ENCODE peak calls at places on chromosomes 3 and 15, in six cellular contexts. W is sigmoid colon, J is gastrocnemius medialis, V is heart left ventricle, H is IMR-90, S is pancreas. M is an unnamed sample.

GRCh38 chr3:103919327-103919726 is 1447.4 kb upstream of the ALCAM start:
- DNase-seq in V (no peak), S (no peak), J (no peak), H (no peak), W (no peak), M (no peak)

GRCh38 chr3:139846729-139847128 is 88.3 kb upstream of the CLSTN2 start:
- DNase-seq in W (no peak), J (no peak), H (no peak), V (no peak), S (no peak), M (no peak)

GRCh38 chr3:32483772-32484171 is 18.9 kb downstream of the CMTM6 start:
- DNase-seq in V (no peak), H (no peak), S (no peak), W (no peak), J (no peak), M (no peak)

GRCh38 chr15:58707397-58707796 is 42.1 kb downstream of the ADAM10 start:
- DNase-seq in V (no peak), W (no peak), S (no peak), J (no peak), H (no peak), M (no peak)

GRCh38 chr3:190158261-190158660 is 37.6 kb upstream of the P3H2 start:
- DNase-seq in V (no peak), H (no peak), S (no peak), W (no peak), J (no peak), M (no peak)

GRCh38 chr15:87687176-87687890 is 569.2 kb downstream of the NTRK3 start:
- DNase-seq in W (no peak), V (no peak), J (no peak), H (no peak), S (no peak), M (no peak)

GRCh38 chr3:186283651-186284445 is 78.2 kb downstream of the DGKG start:
- DNase-seq in J (no peak), V (no peak), W (no peak), S (no peak), H (peak; percentile 59), M (peak; percentile 49)

GRCh38 chr3:108132727-108133373 is 42.0 kb upstream of the CD47 start:
- DNase-seq in W (no peak), S (no peak), V (no peak), J (no peak), H (peak; percentile 78), M (peak; percentile 79)

GRCh38 chr3:51224843-51225242 is 160.2 kb upstream of the MANF start:
- DNase-seq in J (no peak), S (no peak), H (no peak), V (no peak), W (no peak), M (no peak)

GRCh38 chr3:78798266-78798832 is 969.4 kb downstream of the ROBO1 start:
- DNase-seq in V (no peak), S (no peak), J (no peak), H (no peak), W (no peak), M (no peak)

GRCh38 chr3:196868297-196868661 is 559 bp downstream of the SENP5 start:
- DNase-seq in V (no peak), J (no peak), S (no peak), W (no peak), H (peak; percentile 9), M (peak; percentile 44)

GRCh38 chr3:157239082-157239704 is 79.2 kb upstream of the CCNL1 start:
- DNase-seq in S (peak; percentile 68), J (peak; percentile 10), W (peak; percentile 77), H (peak; percentile 55), V (peak; percentile 58), M (no peak)

GRCh38 chr3:10553586-10554235 is 48.3 kb upstream of the ATP2B2 start:
- DNase-seq in H (no peak), W (peak; percentile 38), V (no peak), J (no peak), S (no peak), M (no peak)

GRCh38 chr3:77412591-77412990 is 372.7 kb downstream of the ROBO2 start:
- DNase-seq in J (no peak), H (no peak), W (no peak), V (no peak), S (no peak), M (peak; percentile 86)

GRCh38 chr3:63559884-63560283 is 92.6 kb upstream of the SNTN start:
- DNase-seq in H (no peak), S (no peak), J (no peak), V (no peak), W (no peak), M (no peak)

GRCh38 chr3:9347086-9347485 is 15.8 kb upstream of the THUMPD3 start:
- DNase-seq in S (no peak), W (no peak), J (no peak), V (no peak), H (peak; percentile 69), M (peak; percentile 44)

GRCh38 chr3:178982138-178982537 is 89.5 kb downstream of the ZMAT3 start:
- DNase-seq in W (no peak), J (no peak), H (peak; percentile 44), S (no peak), V (no peak), M (no peak)

GRCh38 chr3:147392083-147392916 is 14.0 kb downstream of the ZIC4 start:
- DNase-seq in H (no peak), S (no peak), V (no peak), W (peak; percentile 56), J (peak; percentile 52), M (no peak)

GRCh38 chr3:139935866-139936817 is 1.2 kb downstream of the CLSTN2 start:
- DNase-seq in S (peak; percentile 45), V (peak; percentile 27), H (no peak), J (no peak), W (peak; percentile 72), M (peak; percentile 34)

GRCh38 chr3:132343018-132343612 is 25.9 kb downstream of the ACP3 start:
- DNase-seq in H (peak; percentile 66), V (peak; percentile 23), S (no peak), J (no peak), W (no peak), M (no peak)

GRCh38 chr15:48644827-48645557 is 517 bp downstream of the FBN1 start:
- DNase-seq in H (peak; percentile 62), S (peak; percentile 19), J (no peak), W (peak; percentile 69), V (peak; percentile 55), M (peak; percentile 36)

GRCh38 chr15:38054488-38054887 is 120.0 kb downstream of the TMCO5A start:
- DNase-seq in V (no peak), W (no peak), H (peak; percentile 81), J (no peak), S (no peak), M (peak; percentile 47)

GRCh38 chr3:163491714-163492113 is 1586.6 kb downstream of the SI start:
- DNase-seq in V (no peak), H (no peak), S (no peak), J (no peak), W (no peak), M (no peak)

DNA sequence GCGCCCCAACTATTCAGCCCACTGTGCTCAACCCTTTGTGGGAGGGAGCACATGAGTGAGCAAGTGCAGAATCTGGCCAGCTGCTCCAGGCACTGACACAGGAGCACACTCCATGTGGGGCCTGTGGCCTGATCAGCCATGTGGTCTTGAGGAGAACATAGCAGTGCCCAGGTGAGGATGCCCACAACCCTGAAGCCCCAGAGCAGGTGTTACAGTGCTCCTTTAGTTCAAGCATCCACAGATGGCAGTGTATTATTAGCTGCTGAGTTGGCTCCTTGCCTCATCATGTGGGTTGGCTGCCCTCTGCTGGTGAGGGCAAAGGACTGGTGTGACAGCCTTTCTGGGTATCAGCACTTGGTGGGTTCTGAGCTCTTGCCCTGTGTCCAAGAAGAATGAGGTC is 1588.2 kb downstream of the SI start:
- DNase-seq in W (no peak), S (peak; percentile 52), J (no peak), V (no peak), H (no peak), M (peak; percentile 7)
- TF ChIP-seq CTCF in W (peak; percentile 16), S (no peak), J (no peak), V (no peak), H (peak; percentile 16), M (peak; percentile 53)

GRCh38 chr3:184783309-184783708 is 28.7 kb upstream of the VPS8 start:
- DNase-seq in W (no peak), S (no peak), J (no peak), V (no peak), H (peak; percentile 38), M (no peak)

GRCh38 chr3:184781801-184782200 is 30.2 kb upstream of the VPS8 start:
- DNase-seq in H (no peak), W (no peak), S (no peak), J (no peak), V (no peak), M (no peak)

GRCh38 chr3:184786271-184787010 is 25.5 kb upstream of the VPS8 start:
- DNase-seq in H (peak; percentile 92), V (peak; percentile 56), S (no peak), J (peak; percentile 29), W (peak; percentile 81), M (no peak)

GRCh38 chr3:184785856-184786255 is 26.1 kb upstream of the VPS8 start:
- DNase-seq in J (no peak), W (no peak), S (no peak), V (no peak), H (no peak), M (no peak)

DNA sequence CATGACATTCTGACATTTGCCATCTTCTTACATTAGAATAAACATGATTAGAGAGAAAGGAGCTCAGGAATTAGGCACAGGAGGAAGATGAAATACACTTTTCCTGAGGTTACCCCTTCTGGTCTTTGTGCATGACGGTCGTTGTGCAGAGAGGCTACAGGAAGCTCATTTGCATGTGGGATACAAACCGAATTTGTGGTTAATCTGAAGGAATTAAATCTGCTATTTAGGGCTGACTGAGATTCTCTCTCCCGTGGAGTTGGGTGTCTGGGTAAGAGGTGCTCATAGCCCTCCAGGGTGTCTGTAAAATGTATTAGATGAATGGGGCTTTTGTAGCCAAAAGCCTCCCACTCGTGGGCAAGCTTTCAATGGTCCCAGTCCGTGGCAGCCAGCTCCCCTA is 26.9 kb upstream of the VPS8 start:
- DNase-seq in V (no peak), S (no peak), W (no peak), J (no peak), H (no peak), M (no peak)
- H3K4me1 ChIP-seq in V (peaks cover 10% of the 10 kb centered on the region), S (peaks cover 7% of the 10 kb centered on the region), W (peaks cover 14% of the 10 kb centered on the region), J (peaks cover 11% of the 10 kb centered on the region), H (peaks cover 21% of the 10 kb centered on the region), M (peaks cover 9% of the 10 kb centered on the region)

DNA sequence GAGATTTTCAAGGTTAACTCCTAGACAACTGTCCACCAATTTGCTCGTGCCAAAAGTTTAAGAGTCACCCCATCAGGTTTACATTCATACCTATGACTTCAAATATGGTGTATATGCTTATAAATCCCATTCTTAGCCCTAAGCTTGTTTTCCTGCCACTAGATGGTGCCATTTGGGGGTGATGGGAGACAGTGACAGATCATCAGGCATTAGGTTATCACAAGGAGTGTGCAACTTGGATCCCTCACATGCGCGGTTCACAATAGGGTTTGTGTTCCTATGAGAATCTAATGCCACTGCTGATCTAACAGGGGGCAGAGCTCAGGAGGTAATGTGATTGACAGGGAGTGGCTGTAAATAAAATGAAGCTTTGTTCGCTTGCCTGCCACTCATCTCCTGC is 182.7 kb downstream of the CNTN6 start:
- DNase-seq in V (no peak), J (no peak), W (no peak), S (no peak), H (no peak), M (no peak)
- TF ChIP-seq CTCF in V (no peak), J (no peak), W (no peak), S (no peak), H (no peak), M (peak; percentile 62)

DNA sequence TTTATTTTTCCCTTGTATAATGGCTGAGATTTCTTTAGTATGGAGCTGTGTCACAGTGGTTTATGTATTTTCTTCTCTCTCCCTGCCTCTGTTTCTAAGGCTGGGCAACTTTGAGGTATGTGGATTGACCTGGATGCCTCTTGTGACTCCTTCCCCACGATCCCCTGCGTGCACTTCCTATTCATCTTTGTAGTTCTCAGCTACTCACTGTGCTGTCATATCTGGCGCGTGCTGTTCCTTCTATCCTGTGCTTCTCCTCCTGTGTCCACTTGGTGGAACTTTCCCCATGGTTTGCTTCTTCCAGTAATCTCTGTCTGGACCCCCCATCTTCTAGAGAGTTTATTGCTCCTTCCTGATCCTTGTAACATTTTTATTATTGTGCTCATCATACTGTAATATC is 97.3 kb downstream of the AKAP13 start:
- DNase-seq in V (no peak), S (no peak), W (no peak), J (no peak), H (peak; percentile 86), M (no peak)
- H3K4me1 ChIP-seq in V (peaks cover 9% of the 10 kb centered on the region), S (no peaks in the 10 kb centered on the region), W (peaks cover 63% of the 10 kb centered on the region), J (peaks cover 18% of the 10 kb centered on the region), H (peaks cover 25% of the 10 kb centered on the region), M (peaks cover 75% of the 10 kb centered on the region)

M was measured in foreskin keratinocyte.